ENCODE peak calls at places on chromosome 22, in ten cellular contexts. One of them, this sample, is unnamed.

GRCh38 chr22:48832592-48832991 is 995.1 kb downstream of the BRD1 start:
- DNase-seq in DND-41: no peak
- DNase-seq in GM12865: no peak
- DNase-seq in cardiac fibroblast: no peak
- DNase-seq in heart right ventricle: no peak
- DNase-seq in tibial artery: no peak
- DNase-seq in fibroblast of pulmonary artery: no peak
- DNase-seq in tibial nerve: no peak
- DNase-seq in H1: no peak
- DNase-seq in epithelial cell of esophagus: no peak
- DNase-seq in this sample: no peak

GRCh38 chr22:48886604-48887393 is 940.9 kb downstream of the BRD1 start:
- DNase-seq in fibroblast of pulmonary artery: no peak
- DNase-seq in DND-41: no peak
- DNase-seq in H1: no peak
- DNase-seq in epithelial cell of esophagus: no peak
- DNase-seq in cardiac fibroblast: no peak
- DNase-seq in heart right ventricle: no peak
- DNase-seq in tibial nerve: no peak
- DNase-seq in tibial artery: peak
- DNase-seq in GM12865: no peak
- DNase-seq in this sample: no peak

GRCh38 chr22:48894804-48895250 is 932.8 kb downstream of the BRD1 start:
- DNase-seq in fibroblast of pulmonary artery: no peak
- DNase-seq in GM12865: no peak
- DNase-seq in tibial nerve: no peak
- DNase-seq in tibial artery: no peak
- DNase-seq in heart right ventricle: no peak
- DNase-seq in DND-41: no peak
- DNase-seq in epithelial cell of esophagus: no peak
- DNase-seq in cardiac fibroblast: no peak
- DNase-seq in H1: no peak
- DNase-seq in this sample: no peak

GRCh38 chr22:49345896-49346295 is 481.8 kb downstream of the BRD1 start:
- DNase-seq in cardiac fibroblast: no peak
- DNase-seq in tibial artery: no peak
- DNase-seq in tibial nerve: no peak
- DNase-seq in H1: no peak
- DNase-seq in fibroblast of pulmonary artery: no peak
- DNase-seq in epithelial cell of esophagus: no peak
- DNase-seq in GM12865: no peak
- DNase-seq in DND-41: no peak
- DNase-seq in heart right ventricle: no peak
- DNase-seq in this sample: no peak

GRCh38 chr22:37243402-37244113 is 511 bp downstream of the RAC2 start:
- DNase-seq in tibial artery: no peak
- DNase-seq in fibroblast of pulmonary artery: no peak
- DNase-seq in tibial nerve: no peak
- DNase-seq in GM12865: no peak
- DNase-seq in H1: no peak
- DNase-seq in cardiac fibroblast: no peak
- DNase-seq in epithelial cell of esophagus: no peak
- DNase-seq in heart right ventricle: no peak
- DNase-seq in DND-41: peak
- DNase-seq in this sample: no peak

GRCh38 chr22:37180531-37181231 is 7.4 kb downstream of the C1QTNF6 start:
- DNase-seq in fibroblast of pulmonary artery: no peak
- DNase-seq in cardiac fibroblast: no peak
- DNase-seq in H1: no peak
- DNase-seq in DND-41: no peak
- DNase-seq in GM12865: no peak
- DNase-seq in tibial artery: no peak
- DNase-seq in tibial nerve: no peak
- DNase-seq in heart right ventricle: no peak
- DNase-seq in epithelial cell of esophagus: no peak
- DNase-seq in this sample: no peak

GRCh38 chr22:47918276-47918928 is 1156.0 kb downstream of the TBC1D22A start:
- DNase-seq in GM12865: no peak
- DNase-seq in epithelial cell of esophagus: no peak
- DNase-seq in H1: no peak
- DNase-seq in fibroblast of pulmonary artery: no peak
- DNase-seq in heart right ventricle: no peak
- DNase-seq in tibial artery: no peak
- DNase-seq in tibial nerve: no peak
- DNase-seq in cardiac fibroblast: no peak
- DNase-seq in DND-41: peak
- DNase-seq in this sample: no peak

GRCh38 chr22:49724030-49724892 is 103.4 kb downstream of the BRD1 start:
- DNase-seq in H1: peak
- DNase-seq in tibial nerve: no peak
- DNase-seq in heart right ventricle: no peak
- DNase-seq in fibroblast of pulmonary artery: no peak
- DNase-seq in cardiac fibroblast: no peak
- DNase-seq in DND-41: no peak
- DNase-seq in GM12865: no peak
- DNase-seq in tibial artery: no peak
- DNase-seq in epithelial cell of esophagus: no peak
- DNase-seq in this sample: no peak

GRCh38 chr22:32949719-32950118 is 108.5 kb downstream of the SYN3 start:
- DNase-seq in GM12865: no peak
- DNase-seq in epithelial cell of esophagus: no peak
- DNase-seq in cardiac fibroblast: no peak
- DNase-seq in H1: no peak
- DNase-seq in heart right ventricle: no peak
- DNase-seq in DND-41: no peak
- DNase-seq in tibial artery: no peak
- DNase-seq in fibroblast of pulmonary artery: peak
- DNase-seq in tibial nerve: no peak
- DNase-seq in this sample: no peak

GRCh38 chr22:20637740-20638139 is 130.3 kb downstream of the MED15 start:
- DNase-seq in cardiac fibroblast: no peak
- DNase-seq in epithelial cell of esophagus: no peak
- DNase-seq in tibial artery: no peak
- DNase-seq in H1: no peak
- DNase-seq in tibial nerve: no peak
- DNase-seq in GM12865: no peak
- DNase-seq in fibroblast of pulmonary artery: no peak
- DNase-seq in heart right ventricle: no peak
- DNase-seq in DND-41: no peak
- DNase-seq in this sample: no peak

GRCh38 chr22:23288301-23289129 is 108.2 kb downstream of the BCR start:
- DNase-seq in H1: no peak
- DNase-seq in fibroblast of pulmonary artery: no peak
- DNase-seq in GM12865: no peak
- DNase-seq in epithelial cell of esophagus: no peak
- DNase-seq in cardiac fibroblast: no peak
- DNase-seq in tibial nerve: no peak
- DNase-seq in tibial artery: no peak
- DNase-seq in heart right ventricle: no peak
- DNase-seq in DND-41: no peak
- DNase-seq in this sample: no peak

GRCh38 chr22:45101828-45102227 is 61.9 kb upstream of the NUP50 start:
- DNase-seq in fibroblast of pulmonary artery: peak
- DNase-seq in tibial nerve: no peak
- DNase-seq in cardiac fibroblast: peak
- DNase-seq in H1: no peak
- DNase-seq in DND-41: peak
- DNase-seq in epithelial cell of esophagus: peak
- DNase-seq in tibial artery: peak
- DNase-seq in heart right ventricle: peak
- DNase-seq in GM12865: peak
- DNase-seq in this sample: peak

GRCh38 chr22:32764330-32765116 is 37.0 kb upstream of the TIMP3 start:
- DNase-seq in epithelial cell of esophagus: peak
- DNase-seq in GM12865: no peak
- DNase-seq in H1: no peak
- DNase-seq in DND-41: no peak
- DNase-seq in cardiac fibroblast: peak
- DNase-seq in tibial nerve: peak
- DNase-seq in tibial artery: peak
- DNase-seq in fibroblast of pulmonary artery: peak
- DNase-seq in heart right ventricle: peak
- DNase-seq in this sample: peak

GRCh38 chr22:45129703-45130524 is 33.8 kb upstream of the NUP50 start:
- DNase-seq in H1: no peak
- DNase-seq in cardiac fibroblast: no peak
- DNase-seq in epithelial cell of esophagus: peak
- DNase-seq in fibroblast of pulmonary artery: no peak
- DNase-seq in tibial nerve: no peak
- DNase-seq in tibial artery: no peak
- DNase-seq in GM12865: peak
- DNase-seq in heart right ventricle: no peak
- DNase-seq in DND-41: no peak
- DNase-seq in this sample: no peak

DNA sequence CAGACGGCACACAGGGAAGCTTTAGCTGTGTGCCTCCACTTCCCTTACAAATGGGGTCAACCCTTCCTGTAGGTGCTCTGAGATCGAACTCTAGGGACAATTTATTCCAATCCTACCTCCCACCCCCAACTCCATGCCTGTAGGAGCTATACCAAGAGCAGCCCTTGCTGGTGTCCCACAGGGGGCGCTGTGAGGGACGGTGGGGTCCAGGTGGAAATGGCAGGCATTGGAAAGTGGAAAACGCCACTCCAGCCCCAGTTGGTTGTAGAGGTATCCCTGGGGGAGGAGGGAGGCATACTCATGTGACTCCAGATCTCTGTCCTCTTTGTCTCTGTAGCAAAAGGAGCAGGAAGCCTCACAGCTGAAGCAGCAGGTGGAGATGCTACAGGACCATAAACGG is 161.3 kb downstream of the MYO18B start:
- DNase-seq in fibroblast of pulmonary artery: no peak
- DNase-seq in tibial nerve: no peak
- DNase-seq in heart right ventricle: no peak
- DNase-seq in DND-41: no peak
- DNase-seq in tibial artery: no peak
- DNase-seq in epithelial cell of esophagus: no peak
- DNase-seq in GM12865: peak
- DNase-seq in cardiac fibroblast: no peak
- DNase-seq in H1: peak
- DNase-seq in this sample: no peak
- TF ChIP-seq CTCF in fibroblast of pulmonary artery: no peak
- TF ChIP-seq CTCF in tibial nerve: no peak
- TF ChIP-seq CTCF in heart right ventricle: peak
- TF ChIP-seq CTCF in DND-41: peak
- TF ChIP-seq CTCF in tibial artery: no peak
- TF ChIP-seq CTCF in epithelial cell of esophagus: no peak
- TF ChIP-seq CTCF in GM12865: peak
- TF ChIP-seq CTCF in cardiac fibroblast: no peak
- TF ChIP-seq CTCF in H1: peak
- TF ChIP-seq CTCF in this sample: no peak

GRCh38 chr22:40334060-40334459 is 12.2 kb upstream of the ADSL start:
- DNase-seq in H1: no peak
- DNase-seq in tibial nerve: no peak
- DNase-seq in DND-41: no peak
- DNase-seq in cardiac fibroblast: no peak
- DNase-seq in epithelial cell of esophagus: no peak
- DNase-seq in GM12865: no peak
- DNase-seq in fibroblast of pulmonary artery: no peak
- DNase-seq in tibial artery: no peak
- DNase-seq in heart right ventricle: no peak
- DNase-seq in this sample: no peak
- H3K4me3 ChIP-seq in H1: no peak
- H3K4me3 ChIP-seq in tibial nerve: no peak
- H3K4me3 ChIP-seq in DND-41: no peak
- H3K4me3 ChIP-seq in cardiac fibroblast: no peak
- H3K4me3 ChIP-seq in epithelial cell of esophagus: no peak
- H3K4me3 ChIP-seq in GM12865: no peak
- H3K4me3 ChIP-seq in fibroblast of pulmonary artery: no peak
- H3K4me3 ChIP-seq in tibial artery: no peak
- H3K4me3 ChIP-seq in heart right ventricle: no peak
- H3K4me3 ChIP-seq in this sample: no peak

GRCh38 chr22:46693634-46694422 is 44.2 kb downstream of the CERK start:
- DNase-seq in fibroblast of pulmonary artery: no peak
- DNase-seq in epithelial cell of esophagus: no peak
- DNase-seq in heart right ventricle: no peak
- DNase-seq in cardiac fibroblast: no peak
- DNase-seq in tibial artery: no peak
- DNase-seq in GM12865: no peak
- DNase-seq in tibial nerve: no peak
- DNase-seq in DND-41: no peak
- DNase-seq in H1: no peak
- DNase-seq in this sample: no peak
- TF ChIP-seq CTCF in fibroblast of pulmonary artery: no peak
- TF ChIP-seq CTCF in epithelial cell of esophagus: no peak
- TF ChIP-seq CTCF in heart right ventricle: no peak
- TF ChIP-seq CTCF in cardiac fibroblast: no peak
- TF ChIP-seq CTCF in tibial artery: no peak
- TF ChIP-seq CTCF in GM12865: no peak
- TF ChIP-seq CTCF in tibial nerve: no peak
- TF ChIP-seq CTCF in DND-41: no peak
- TF ChIP-seq CTCF in H1: no peak
- TF ChIP-seq CTCF in this sample: no peak

GRCh38 chr22:18095101-18095805 is 15.4 kb upstream of the TUBA8 start:
- DNase-seq in GM12865: no peak
- DNase-seq in DND-41: no peak
- DNase-seq in tibial artery: no peak
- DNase-seq in H1: no peak
- DNase-seq in tibial nerve: no peak
- DNase-seq in fibroblast of pulmonary artery: no peak
- DNase-seq in heart right ventricle: no peak
- DNase-seq in cardiac fibroblast: no peak
- DNase-seq in epithelial cell of esophagus: no peak
- DNase-seq in this sample: no peak

GRCh38 chr22:18100781-18101180 is 9.8 kb upstream of the TUBA8 start:
- DNase-seq in fibroblast of pulmonary artery: no peak
- DNase-seq in DND-41: no peak
- DNase-seq in heart right ventricle: no peak
- DNase-seq in tibial artery: no peak
- DNase-seq in H1: no peak
- DNase-seq in GM12865: no peak
- DNase-seq in epithelial cell of esophagus: no peak
- DNase-seq in tibial nerve: no peak
- DNase-seq in cardiac fibroblast: no peak
- DNase-seq in this sample: no peak

GRCh38 chr22:18101536-18101935 is 9.1 kb upstream of the TUBA8 start:
- DNase-seq in fibroblast of pulmonary artery: no peak
- DNase-seq in epithelial cell of esophagus: no peak
- DNase-seq in heart right ventricle: no peak
- DNase-seq in cardiac fibroblast: no peak
- DNase-seq in tibial nerve: no peak
- DNase-seq in GM12865: no peak
- DNase-seq in H1: no peak
- DNase-seq in tibial artery: no peak
- DNase-seq in DND-41: no peak
- DNase-seq in this sample: no peak

GRCh38 chr22:18093661-18094060 is 15.9 kb downstream of the PEX26 start:
- DNase-seq in cardiac fibroblast: no peak
- DNase-seq in DND-41: no peak
- DNase-seq in tibial artery: no peak
- DNase-seq in GM12865: no peak
- DNase-seq in fibroblast of pulmonary artery: no peak
- DNase-seq in heart right ventricle: no peak
- DNase-seq in tibial nerve: no peak
- DNase-seq in epithelial cell of esophagus: no peak
- DNase-seq in H1: no peak
- DNase-seq in this sample: no peak

GRCh38 chr22:18096823-18097222 is 13.8 kb upstream of the TUBA8 start:
- DNase-seq in heart right ventricle: no peak
- DNase-seq in cardiac fibroblast: no peak
- DNase-seq in H1: no peak
- DNase-seq in fibroblast of pulmonary artery: no peak
- DNase-seq in DND-41: no peak
- DNase-seq in epithelial cell of esophagus: no peak
- DNase-seq in tibial nerve: no peak
- DNase-seq in tibial artery: no peak
- DNase-seq in GM12865: peak
- DNase-seq in this sample: no peak
- H3K4me3 ChIP-seq in heart right ventricle: no peak
- H3K4me3 ChIP-seq in cardiac fibroblast: no peak
- H3K4me3 ChIP-seq in H1: no peak
- H3K4me3 ChIP-seq in fibroblast of pulmonary artery: no peak
- H3K4me3 ChIP-seq in DND-41: no peak
- H3K4me3 ChIP-seq in epithelial cell of esophagus: no peak
- H3K4me3 ChIP-seq in tibial nerve: no peak
- H3K4me3 ChIP-seq in tibial artery: no peak
- H3K4me3 ChIP-seq in GM12865: no peak
- H3K4me3 ChIP-seq in this sample: no peak